ENCODE peak calls at places on chromosomes 2 and 18, in four cellular contexts. One of them, this sample, is unnamed.

GRCh38 chr2:112793449-112793978 is 9.2 kb upstream of the IL1A start:
- DNase-seq in GM12878: no peak
- DNase-seq in K562: no peak
- DNase-seq in HepG2: no peak
- DNase-seq in this sample: no peak

GRCh38 chr2:227154976-227155375 is 9.0 kb downstream of the COL4A4 start:
- DNase-seq in K562: no peak
- DNase-seq in HepG2: no peak
- DNase-seq in GM12878: no peak
- DNase-seq in this sample: no peak

GRCh38 chr2:71596011-71596410 is 142.7 kb downstream of the DYSF start:
- DNase-seq in HepG2: no peak
- DNase-seq in K562: no peak
- DNase-seq in GM12878: no peak
- DNase-seq in this sample: no peak

GRCh38 chr2:71742953-71743601 is 289.7 kb downstream of the DYSF start:
- DNase-seq in HepG2: no peak
- DNase-seq in K562: peak
- DNase-seq in GM12878: no peak
- DNase-seq in this sample: no peak

GRCh38 chr2:172429351-172429968 is 2.1 kb downstream of the ITGA6 start:
- DNase-seq in K562: no peak
- DNase-seq in GM12878: no peak
- DNase-seq in HepG2: no peak
- DNase-seq in this sample: no peak

GRCh38 chr2:18891598-18892345 is 302.4 kb upstream of the NT5C1B start:
- DNase-seq in GM12878: no peak
- DNase-seq in HepG2: no peak
- DNase-seq in K562: no peak
- DNase-seq in this sample: no peak

GRCh38 chr2:128438586-128438985 is 119.9 kb upstream of the HS6ST1 start:
- DNase-seq in HepG2: no peak
- DNase-seq in K562: no peak
- DNase-seq in GM12878: no peak
- DNase-seq in this sample: no peak

GRCh38 chr18:10162340-10162739 is 248.5 kb downstream of the VAPA start:
- DNase-seq in K562: no peak
- DNase-seq in GM12878: no peak
- DNase-seq in HepG2: no peak
- DNase-seq in this sample: no peak

GRCh38 chr2:53711271-53711780 is 56.3 kb upstream of the CHAC2 start:
- DNase-seq in K562: no peak
- DNase-seq in GM12878: no peak
- DNase-seq in HepG2: no peak
- DNase-seq in this sample: no peak

GRCh38 chr2:63865159-63865799 is 23.6 kb downstream of the UGP2 start:
- DNase-seq in GM12878: no peak
- DNase-seq in HepG2: peak
- DNase-seq in K562: no peak
- DNase-seq in this sample: no peak

GRCh38 chr2:201996681-201997254 is 36.9 kb upstream of the FZD7 start:
- DNase-seq in GM12878: no peak
- DNase-seq in HepG2: no peak
- DNase-seq in K562: no peak
- DNase-seq in this sample: no peak

GRCh38 chr2:23506460-23507266 is 121.7 kb downstream of the KLHL29 start:
- DNase-seq in HepG2: no peak
- DNase-seq in K562: no peak
- DNase-seq in GM12878: no peak
- DNase-seq in this sample: no peak

GRCh38 chr2:183903026-183903425 is 695.3 kb upstream of the ZNF804A start:
- DNase-seq in HepG2: no peak
- DNase-seq in GM12878: no peak
- DNase-seq in K562: no peak
- DNase-seq in this sample: no peak

GRCh38 chr18:623760-624620 is 27.2 kb downstream of the CLUL1 start:
- DNase-seq in GM12878: no peak
- DNase-seq in K562: peak
- DNase-seq in HepG2: peak
- DNase-seq in this sample: peak

GRCh38 chr2:219058541-219059374 is 2.0 kb downstream of the IHH start:
- DNase-seq in GM12878: no peak
- DNase-seq in K562: no peak
- DNase-seq in HepG2: peak
- DNase-seq in this sample: peak

GRCh38 chr2:203280428-203281064 is 41.7 kb downstream of the CYP20A1 start:
- DNase-seq in K562: no peak
- DNase-seq in HepG2: no peak
- DNase-seq in GM12878: no peak
- DNase-seq in this sample: no peak

GRCh38 chr18:55401638-55402191 is 186.3 kb downstream of the TCF4 start:
- DNase-seq in GM12878: no peak
- DNase-seq in HepG2: peak
- DNase-seq in K562: no peak
- DNase-seq in this sample: peak

GRCh38 chr2:201618744-201619654 is 24.3 kb downstream of the TMEM237 start:
- DNase-seq in K562: peak
- DNase-seq in GM12878: no peak
- DNase-seq in HepG2: no peak
- DNase-seq in this sample: peak

GRCh38 chr2:28696261-28696660 is 55.4 kb upstream of the PPP1CB start:
- DNase-seq in GM12878: no peak
- DNase-seq in HepG2: peak
- DNase-seq in K562: no peak
- DNase-seq in this sample: no peak

GRCh38 chr2:127619191-127619590 is 26.8 kb upstream of the GPR17 start:
- DNase-seq in HepG2: no peak
- DNase-seq in K562: no peak
- DNase-seq in GM12878: no peak
- DNase-seq in this sample: no peak

GRCh38 chr2:235935071-235935470 is 233.1 kb downstream of the GBX2 start:
- DNase-seq in GM12878: no peak
- DNase-seq in HepG2: no peak
- DNase-seq in K562: no peak
- DNase-seq in this sample: no peak

GRCh38 chr2:30860003-30860402 is 52.8 kb upstream of the CAPN13 start:
- DNase-seq in GM12878: no peak
- DNase-seq in HepG2: no peak
- DNase-seq in K562: no peak
- DNase-seq in this sample: no peak

GRCh38 chr2:86000131-86000937 is 105.4 kb downstream of the POLR1A start:
- DNase-seq in GM12878: no peak
- DNase-seq in HepG2: no peak
- DNase-seq in K562: peak
- DNase-seq in this sample: no peak

GRCh38 chr18:33577688-33578370 is at the start of gene ASXL3:
- DNase-seq in K562: no peak
- DNase-seq in HepG2: no peak
- DNase-seq in GM12878: no peak
- DNase-seq in this sample: peak

GRCh38 chr2:238955648-238956531 is 108.0 kb downstream of the TWIST2 start:
- DNase-seq in GM12878: no peak
- DNase-seq in HepG2: no peak
- DNase-seq in K562: no peak
- DNase-seq in this sample: no peak

GRCh38 chr2:134155134-134155533 is 98.7 kb upstream of the MGAT5 start:
- DNase-seq in GM12878: peak
- DNase-seq in K562: no peak
- DNase-seq in HepG2: no peak
- DNase-seq in this sample: no peak

GRCh38 chr18:34913837-34914755 is 127.1 kb upstream of the MAPRE2 start:
- DNase-seq in K562: no peak
- DNase-seq in HepG2: peak
- DNase-seq in GM12878: no peak
- DNase-seq in this sample: no peak

GRCh38 chr2:239322414-239323086 is 78.3 kb downstream of the HDAC4 start:
- DNase-seq in GM12878: no peak
- DNase-seq in HepG2: no peak
- DNase-seq in K562: peak
- DNase-seq in this sample: no peak

GRCh38 chr2:178187861-178188260 is 6.5 kb upstream of the OSBPL6 start:
- DNase-seq in HepG2: no peak
- DNase-seq in K562: no peak
- DNase-seq in GM12878: no peak
- DNase-seq in this sample: no peak

GRCh38 chr2:182920631-182921056 is 54.2 kb upstream of the FRZB start:
- DNase-seq in HepG2: no peak
- DNase-seq in GM12878: no peak
- DNase-seq in K562: no peak
- DNase-seq in this sample: no peak

GRCh38 chr2:146776589-146776988 is 1068.2 kb upstream of the ACVR2A start:
- DNase-seq in HepG2: no peak
- DNase-seq in K562: no peak
- DNase-seq in GM12878: no peak
- DNase-seq in this sample: no peak

GRCh38 chr2:146777181-146777580 is 1067.6 kb upstream of the ACVR2A start:
- DNase-seq in GM12878: no peak
- DNase-seq in HepG2: no peak
- DNase-seq in K562: no peak
- DNase-seq in this sample: no peak
- TF ChIP-seq CREM in GM12878: no peak
- TF ChIP-seq CREM in HepG2: no peak
- TF ChIP-seq CREM in K562: no peak
- TF ChIP-seq CREM in this sample: no peak

GRCh38 chr2:144376475-144376874 is 143.4 kb downstream of the ZEB2 start:
- DNase-seq in GM12878: no peak
- DNase-seq in HepG2: no peak
- DNase-seq in K562: no peak
- DNase-seq in this sample: no peak
- TF ChIP-seq CREM in GM12878: no peak
- TF ChIP-seq CREM in HepG2: no peak
- TF ChIP-seq CREM in K562: no peak
- TF ChIP-seq CREM in this sample: no peak

GRCh38 chr2:21041943-21042707 is 1.7 kb downstream of the APOB start:
- DNase-seq in GM12878: no peak
- DNase-seq in HepG2: peak
- DNase-seq in K562: no peak
- DNase-seq in this sample: no peak
- TF ChIP-seq CREM in GM12878: no peak
- TF ChIP-seq CREM in HepG2: peak
- TF ChIP-seq CREM in K562: no peak
- TF ChIP-seq CREM in this sample: no peak

GRCh38 chr2:75491129-75491753 is 69.5 kb downstream of the EVA1A start:
- DNase-seq in K562: no peak
- DNase-seq in HepG2: no peak
- DNase-seq in GM12878: no peak
- DNase-seq in this sample: no peak
- TF ChIP-seq CREM in K562: no peak
- TF ChIP-seq CREM in HepG2: no peak
- TF ChIP-seq CREM in GM12878: no peak
- TF ChIP-seq CREM in this sample: no peak

DNA sequence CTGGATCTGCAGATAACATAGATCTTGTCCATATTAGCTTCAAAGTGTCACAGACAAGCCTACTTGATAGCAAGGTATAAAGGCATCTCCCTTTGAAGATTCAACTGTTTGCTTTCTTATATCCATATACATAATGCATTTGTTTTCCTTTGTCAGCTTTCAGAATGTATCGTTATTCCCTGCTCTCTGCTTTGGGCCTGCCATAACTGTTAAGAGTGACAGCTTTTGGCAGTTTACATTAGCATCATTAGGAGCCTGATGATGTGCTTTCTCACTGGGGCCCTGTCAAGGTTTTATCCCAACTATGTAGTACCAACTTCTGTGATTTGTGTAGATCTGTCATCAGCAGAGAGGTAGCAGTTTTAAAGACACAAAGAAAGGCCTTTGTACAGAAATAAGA is 604.2 kb upstream of the CDH7 start:
- DNase-seq in K562: no peak
- DNase-seq in HepG2: no peak
- DNase-seq in GM12878: no peak
- DNase-seq in this sample: no peak
- TF ChIP-seq CREM in K562: no peak
- TF ChIP-seq CREM in HepG2: no peak
- TF ChIP-seq CREM in GM12878: no peak
- TF ChIP-seq CREM in this sample: no peak

GRCh38 chr18:23114171-23114881 is 21.0 kb upstream of the CABLES1 start:
- DNase-seq in K562: no peak
- DNase-seq in HepG2: no peak
- DNase-seq in GM12878: no peak
- DNase-seq in this sample: no peak
- TF ChIP-seq CREM in K562: no peak
- TF ChIP-seq CREM in HepG2: no peak
- TF ChIP-seq CREM in GM12878: no peak
- TF ChIP-seq CREM in this sample: no peak